ENCODE peak calls at places on chromosome 20, in four cellular contexts. R is NCI-H524; H is SK-N-SH; F is effector CD4-positive, alpha-beta T cell. W is an unnamed sample.
A peak's percentile ranks its signal among the peaks of the same experiment; 100 is the strongest.

GRCh38 chr20:57243480-57244220 is 22.8 kb downstream of the BMP7 start:
- DNase-seq in R (no peak), H (no peak), F (no peak), W (no peak)

GRCh38 chr20:25481235-25481917 is 73.9 kb downstream of the GINS1 start:
- DNase-seq in R (no peak), H (no peak), F (no peak), W (no peak)

GRCh38 chr20:19453781-19454310 is 241.4 kb downstream of the SLC24A3 start:
- DNase-seq in R (no peak), H (no peak), F (no peak), W (no peak)

GRCh38 chr20:57483287-57484050 is 41.5 kb downstream of the CTCFL start:
- DNase-seq in R (no peak), H (no peak), F (no peak), W (no peak)

GRCh38 chr20:41407617-41408016 is 41.0 kb upstream of the EMILIN3 start:
- DNase-seq in R (peak; percentile 75), H (no peak), F (no peak), W (no peak)

GRCh38 chr20:50670126-50670862 is 21.0 kb downstream of the RIPOR3 start:
- DNase-seq in R (peak; percentile 19), H (no peak), F (no peak), W (no peak)

GRCh38 chr20:21053002-21053762 is 53.0 kb downstream of the LINC00237 start:
- DNase-seq in R (peak; percentile 5), H (peak; percentile 20), F (no peak), W (no peak)

GRCh38 chr20:9507544-9508239 is 6.7 kb upstream of the LAMP5 start:
- DNase-seq in R (no peak), H (peak; percentile 12), F (no peak), W (no peak)

GRCh38 chr20:13008761-13009681 is at the start of gene SPTLC3:
- DNase-seq in R (no peak), H (no peak), F (no peak), W (no peak)

GRCh38 chr20:12748359-12748994 is 260.3 kb upstream of the SPTLC3 start:
- DNase-seq in R (no peak), H (no peak), F (no peak), W (no peak)

GRCh38 chr20:24765316-24766142 is 183.5 kb upstream of the CST7 start:
- DNase-seq in R (no peak), H (no peak), F (no peak), W (no peak)

GRCh38 chr20:3663031-3663701 is at the start of gene GFRA4:
- DNase-seq in R (no peak), H (no peak), F (no peak), W (no peak)

GRCh38 chr20:56934888-56935287 is 305.8 kb downstream of the TFAP2C start:
- DNase-seq in R (no peak), H (no peak), F (no peak), W (no peak)

GRCh38 chr20:20734475-20734948 is 22.1 kb upstream of the RALGAPA2 start:
- DNase-seq in R (no peak), H (no peak), F (no peak), W (peak; percentile 91)

GRCh38 chr20:62740286-62741141 is 31.9 kb downstream of the NTSR1 start:
- DNase-seq in R (no peak), H (no peak), F (peak; percentile 71), W (peak; percentile 88)

GRCh38 chr20:29756664-29757063 is 1500.8 kb upstream of the DEFB115 start:
- DNase-seq in R (no peak), H (peak; percentile 6), F (no peak), W (no peak)

GRCh38 chr20:3808544-3808943 is 11.8 kb upstream of the AP5S1 start:
- DNase-seq in R (no peak), H (no peak), F (no peak), W (no peak)

GRCh38 chr20:59676126-59676876 is 72.0 kb downstream of the PHACTR3 start:
- DNase-seq in R (peak; percentile 4), H (no peak), F (no peak), W (no peak)

GRCh38 chr20:56558968-56559367 is 25.9 kb downstream of the FAM209B start:
- DNase-seq in R (no peak), H (no peak), F (no peak), W (no peak)

GRCh38 chr20:24962510-24962909 is 13.4 kb downstream of the CST7 start:
- DNase-seq in R (peak; percentile 92), H (no peak), F (no peak), W (no peak)

GRCh38 chr20:61901421-61902212 is 164.1 kb downstream of the TAF4 start:
- DNase-seq in R (no peak), H (no peak), F (no peak), W (no peak)

GRCh38 chr20:50404419-50405234 is 105.6 kb upstream of the PTPN1 start:
- DNase-seq in R (no peak), H (no peak), F (no peak), W (no peak)

GRCh38 chr20:64140421-64140820 is 23.8 kb upstream of the MYT1 start:
- DNase-seq in R (no peak), H (peak; percentile 9), F (no peak), W (no peak)

GRCh38 chr20:4811661-4812181 is 90.0 kb downstream of the PRND start:
- DNase-seq in R (no peak), H (no peak), F (peak; percentile 51), W (peak; percentile 93)

GRCh38 chr20:32516985-32517873 is 67.9 kb downstream of the NOL4L start:
- DNase-seq in R (no peak), H (peak; percentile 89), F (no peak), W (no peak)

GRCh38 chr20:47799116-47799715 is 13.9 kb upstream of the SULF2 start:
- DNase-seq in R (peak; percentile 39), H (no peak), F (no peak), W (no peak)

GRCh38 chr20:31816221-31816620 is 2.9 kb upstream of the MYLK2 start:
- DNase-seq in R (no peak), H (no peak), F (no peak), W (no peak)

GRCh38 chr20:9392892-9393857 is 121.2 kb upstream of the LAMP5 start:
- DNase-seq in R (peak; percentile 81), H (peak; percentile 77), F (no peak), W (no peak)

GRCh38 chr20:36572701-36573102 is 695 bp upstream of the TGIF2 start:
- DNase-seq in R (no peak), H (peak; percentile 26), F (peak; percentile 64), W (no peak)

GRCh38 chr20:50578061-50578777 is 68.0 kb downstream of the PTPN1 start:
- DNase-seq in R (no peak), H (no peak), F (no peak), W (no peak)

GRCh38 chr20:48622421-48622820 is 205.4 kb downstream of the PREX1 start:
- DNase-seq in R (no peak), H (no peak), F (no peak), W (no peak)

GRCh38 chr20:6533321-6533720 is 234.2 kb upstream of the BMP2 start:
- DNase-seq in R (peak; percentile 10), H (no peak), F (no peak), W (no peak)

W was measured in GDM1.